ENCODE peak calls at places on chromosome 3, in ten cellular contexts. F, L, Z, J, N, G, X, D, A and H are unnamed samples.
A peak's percentile ranks its signal among the peaks of the same experiment; 100 is the strongest.

GRCh38 chr3:159941043-159941994 is 47.3 kb upstream of the IL12A start:
- DNase-seq in F (no peak), L (no peak), Z (no peak), J (no peak), N (no peak), G (no peak), X (no peak), D (no peak), A (no peak), H (no peak)

GRCh38 chr3:195897081-195897852 is 11.1 kb downstream of the TNK2 start:
- DNase-seq in F (no peak), L (no peak), Z (peak; percentile 70), J (peak; percentile 79), N (no peak), G (no peak), X (peak; percentile 30), D (no peak), A (peak; percentile 35), H (no peak)

GRCh38 chr3:7574435-7574834 is 713.5 kb downstream of the GRM7 start:
- DNase-seq in F (no peak), L (no peak), Z (no peak), J (no peak), N (peak; percentile 6), G (no peak), X (no peak), D (no peak), A (peak; percentile 10), H (no peak)

GRCh38 chr3:192850501-192850981 is 67.1 kb downstream of the MB21D2 start:
- DNase-seq in F (no peak), L (no peak), Z (peak; percentile 20), J (no peak), N (no peak), G (peak; percentile 35), X (peak; percentile 52), D (peak; percentile 25), A (no peak), H (no peak)

GRCh38 chr3:21893250-21893649 is 142.2 kb upstream of the ZNF385D start:
- DNase-seq in F (no peak), L (no peak), Z (no peak), J (no peak), N (no peak), G (no peak), X (no peak), D (no peak), A (no peak), H (no peak)

GRCh38 chr3:186931487-186932280 is 1.4 kb downstream of the ST6GAL1 start:
- DNase-seq in F (no peak), L (no peak), Z (peak; percentile 47), J (no peak), N (peak; percentile 44), G (peak; percentile 33), X (no peak), D (peak; percentile 27), A (peak; percentile 49), H (no peak)

GRCh38 chr3:131231710-131232348 is 149.7 kb upstream of the NUDT16 start:
- DNase-seq in F (no peak), L (no peak), Z (no peak), J (no peak), N (no peak), G (no peak), X (peak; percentile 4), D (no peak), A (no peak), H (no peak)

GRCh38 chr3:49553320-49553689 is 972 bp upstream of the BSN start:
- DNase-seq in F (no peak), L (no peak), Z (no peak), J (no peak), N (no peak), G (no peak), X (no peak), D (no peak), A (no peak), H (no peak)

GRCh38 chr3:138329984-138330293 is 288 bp upstream of the NME9 start:
- DNase-seq in F (no peak), L (no peak), Z (no peak), J (no peak), N (no peak), G (no peak), X (no peak), D (no peak), A (no peak), H (no peak)

GRCh38 chr3:138327831-138328230 is 1.8 kb downstream of the NME9 start:
- DNase-seq in F (no peak), L (no peak), Z (no peak), J (no peak), N (no peak), G (no peak), X (no peak), D (no peak), A (no peak), H (no peak)

GRCh38 chr3:138329127-138329983 is at the start of gene NME9:
- DNase-seq in F (peak; percentile 95), L (peak; percentile 56), Z (peak; percentile 66), J (peak; percentile 92), N (peak; percentile 99), G (peak; percentile 73), X (peak; percentile 87), D (no peak), A (peak; percentile 98), H (peak; percentile 68)

GRCh38 chr3:138326866-138327595 is 2.6 kb downstream of the NME9 start:
- DNase-seq in F (no peak), L (no peak), Z (no peak), J (no peak), N (no peak), G (no peak), X (no peak), D (no peak), A (no peak), H (no peak)

GRCh38 chr3:138328341-138328740 is 1.3 kb downstream of the NME9 start:
- DNase-seq in F (no peak), L (no peak), Z (no peak), J (no peak), N (peak; percentile 33), G (peak; percentile 14), X (peak; percentile 11), D (no peak), A (peak; percentile 34), H (no peak)
- H3K4me3 ChIP-seq in F (no peak overlapping the region), L (no peak overlapping the region), Z (no peak overlapping the region), J (peak overlapping the region; percentile 84), N (no peak overlapping the region), G (no peak overlapping the region), X (no peak overlapping the region), D (no peak overlapping the region), A (no peak overlapping the region), H (peak overlapping the region; percentile 82)

GRCh38 chr3:27726240-27726639 is 4.1 kb upstream of the EOMES start:
- DNase-seq in F (no peak), L (no peak), Z (no peak), J (no peak), N (no peak), G (no peak), X (no peak), D (no peak), A (no peak), H (no peak)

GRCh38 chr3:27729325-27729724 is 7.2 kb upstream of the EOMES start:
- DNase-seq in F (no peak), L (no peak), Z (no peak), J (no peak), N (peak; percentile 45), G (no peak), X (no peak), D (no peak), A (no peak), H (no peak)

GRCh38 chr3:27728195-27729087 is 6.3 kb upstream of the EOMES start:
- DNase-seq in F (peak; percentile 84), L (no peak), Z (no peak), J (no peak), N (peak; percentile 91), G (no peak), X (no peak), D (no peak), A (peak; percentile 45), H (no peak)

GRCh38 chr3:27730774-27731659 is 8.9 kb upstream of the EOMES start:
- DNase-seq in F (no peak), L (no peak), Z (no peak), J (no peak), N (peak; percentile 70), G (no peak), X (no peak), D (no peak), A (no peak), H (no peak)

GRCh38 chr3:27729748-27730611 is 7.9 kb upstream of the EOMES start:
- DNase-seq in F (no peak), L (no peak), Z (no peak), J (peak; percentile 63), N (peak; percentile 73), G (no peak), X (no peak), D (no peak), A (peak; percentile 20), H (no peak)
- H3K4me3 ChIP-seq in F (no peak overlapping the region), L (no peak overlapping the region), Z (peak overlapping the region; percentile 56), J (peak overlapping the region; percentile 24), N (peak overlapping the region; percentile 38), G (no peak overlapping the region), X (peak overlapping the region; percentile 30), D (no peak overlapping the region), A (peak overlapping the region; percentile 12), H (peak overlapping the region; percentile 44)

DNA sequence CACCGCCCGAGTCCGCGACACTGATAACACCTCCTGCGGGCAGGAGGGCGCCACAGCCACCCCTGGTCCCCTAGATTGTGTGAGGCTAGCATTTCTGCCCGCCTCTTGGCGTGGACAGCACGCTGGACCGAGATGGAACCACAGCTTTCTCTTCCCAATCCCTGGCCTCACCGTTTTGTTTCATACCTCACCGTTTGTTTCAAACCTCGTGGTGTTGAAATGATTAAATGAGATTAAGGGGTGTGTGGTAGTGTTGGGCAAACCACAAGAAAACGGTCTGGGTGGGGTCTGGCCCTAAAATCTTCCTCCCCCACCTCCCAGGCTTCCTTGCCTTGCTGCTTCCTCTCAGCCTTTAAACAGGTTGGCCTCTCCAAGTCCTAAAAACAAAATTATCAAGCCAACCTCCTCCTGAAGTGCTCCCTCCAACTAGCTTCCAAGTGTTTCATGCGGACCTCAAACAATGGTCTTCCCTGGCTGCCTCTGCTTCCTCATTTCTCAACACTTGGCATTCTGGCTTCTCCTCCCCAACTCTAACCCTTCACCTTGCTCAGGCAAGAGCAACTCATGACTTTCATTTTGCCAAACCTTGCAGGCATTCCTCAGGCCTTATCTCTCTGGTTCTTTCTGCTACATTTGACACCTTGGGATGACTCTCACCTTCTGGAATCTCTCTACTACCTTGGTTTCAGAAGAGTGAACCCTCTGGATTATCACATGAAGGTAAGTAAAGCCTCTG is 1.4 kb upstream of the ATP13A3 start:
- DNase-seq in F (no peak), L (no peak), Z (no peak), J (no peak), N (no peak), G (no peak), X (no peak), D (no peak), A (no peak), H (no peak)
- H3K4me3 ChIP-seq in F (no peak overlapping the region), L (no peak overlapping the region), Z (peak overlapping the region; percentile 96), J (peak overlapping the region; percentile 74), N (no peak overlapping the region), G (no peak overlapping the region), X (no peak overlapping the region), D (peak overlapping the region; percentile 69), A (no peak overlapping the region), H (peak overlapping the region; percentile 71)

DNA sequence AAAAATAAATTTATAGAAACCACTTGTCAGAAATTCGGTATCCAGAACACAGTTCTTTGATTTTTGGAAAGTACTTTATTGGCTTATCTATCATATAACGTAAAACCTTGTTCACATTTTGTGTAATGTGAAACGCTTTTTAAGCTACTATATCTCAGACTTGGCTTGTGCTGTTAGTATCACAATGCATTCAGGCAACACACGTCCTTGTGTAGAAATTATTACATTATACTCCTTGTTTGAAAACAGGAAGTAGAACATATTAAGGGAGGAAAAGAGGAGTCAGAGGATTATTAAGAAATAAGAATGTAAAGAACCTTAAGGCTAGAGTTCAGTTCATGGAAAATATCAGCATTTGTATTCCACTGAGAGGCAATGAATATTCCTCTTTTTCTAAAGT is 1.6 kb downstream of the DNAJC13 start:
- DNase-seq in F (no peak), L (no peak), Z (no peak), J (no peak), N (no peak), G (no peak), X (no peak), D (no peak), A (no peak), H (no peak)
- H3K4me3 ChIP-seq in F (peak overlapping the region; percentile 98), L (peak overlapping the region; percentile 71), Z (peak overlapping the region; percentile 95), J (peak overlapping the region; percentile 98), N (peak overlapping the region; percentile 74), G (peak overlapping the region; percentile 91), X (peak overlapping the region; percentile 83), D (peak overlapping the region; percentile 96), A (peak overlapping the region; percentile 94), H (peak overlapping the region; percentile 100)